ENCODE peak calls at places on chromosome 21, in ten cellular contexts. One of them, this sample, is unnamed.

GRCh38 chr21:41678944-41679343 is 87.9 kb downstream of the RIPK4 start:
- DNase-seq in pancreas: peak; percentile 99
- DNase-seq in left ventricle myocardium superior: peak; percentile 90
- DNase-seq in spleen: peak; percentile 81
- DNase-seq in H54: peak; percentile 98
- DNase-seq in prostate gland: peak; percentile 99
- DNase-seq in memory B cell: no peak
- DNase-seq in thoracic aorta: peak; percentile 74
- DNase-seq in NCI-H1092 treated with DMSO at 0.1 percent for 48 hours: peak; percentile 55
- DNase-seq in T-helper 9 cell: no peak
- DNase-seq in this sample: peak; percentile 52

GRCh38 chr21:42218836-42219605 is at the start of gene ABCG1:
- DNase-seq in pancreas: peak; percentile 53
- DNase-seq in left ventricle myocardium superior: peak; percentile 78
- DNase-seq in spleen: peak; percentile 91
- DNase-seq in H54: no peak
- DNase-seq in prostate gland: peak; percentile 67
- DNase-seq in memory B cell: peak; percentile 67
- DNase-seq in thoracic aorta: no peak
- DNase-seq in NCI-H1092 treated with DMSO at 0.1 percent for 48 hours: peak; percentile 36
- DNase-seq in T-helper 9 cell: peak; percentile 50
- DNase-seq in this sample: peak; percentile 39

GRCh38 chr21:34952701-34953100 is 96.4 kb downstream of the RUNX1 start:
- DNase-seq in pancreas: no peak
- DNase-seq in left ventricle myocardium superior: no peak
- DNase-seq in spleen: no peak
- DNase-seq in H54: no peak
- DNase-seq in prostate gland: no peak
- DNase-seq in memory B cell: no peak
- DNase-seq in thoracic aorta: no peak
- DNase-seq in NCI-H1092 treated with DMSO at 0.1 percent for 48 hours: peak; percentile 80
- DNase-seq in T-helper 9 cell: no peak
- DNase-seq in this sample: peak; percentile 89

GRCh38 chr21:16535100-16535418 is 805.3 kb downstream of the USP25 start:
- DNase-seq in pancreas: peak; percentile 62
- DNase-seq in left ventricle myocardium superior: peak; percentile 82
- DNase-seq in spleen: no peak
- DNase-seq in H54: peak; percentile 40
- DNase-seq in prostate gland: peak; percentile 54
- DNase-seq in memory B cell: no peak
- DNase-seq in thoracic aorta: no peak
- DNase-seq in NCI-H1092 treated with DMSO at 0.1 percent for 48 hours: peak; percentile 83
- DNase-seq in T-helper 9 cell: no peak
- DNase-seq in this sample: peak; percentile 77

GRCh38 chr21:42850866-42851391 is 28.4 kb downstream of the WDR4 start:
- DNase-seq in pancreas: no peak
- DNase-seq in left ventricle myocardium superior: no peak
- DNase-seq in spleen: peak; percentile 86
- DNase-seq in H54: peak; percentile 67
- DNase-seq in prostate gland: no peak
- DNase-seq in memory B cell: peak; percentile 49
- DNase-seq in thoracic aorta: no peak
- DNase-seq in NCI-H1092 treated with DMSO at 0.1 percent for 48 hours: no peak
- DNase-seq in T-helper 9 cell: no peak
- DNase-seq in this sample: no peak

GRCh38 chr21:38082936-38083335 is 166.7 kb upstream of the KCNJ6 start:
- DNase-seq in pancreas: no peak
- DNase-seq in left ventricle myocardium superior: no peak
- DNase-seq in spleen: no peak
- DNase-seq in H54: no peak
- DNase-seq in prostate gland: no peak
- DNase-seq in memory B cell: no peak
- DNase-seq in thoracic aorta: no peak
- DNase-seq in NCI-H1092 treated with DMSO at 0.1 percent for 48 hours: no peak
- DNase-seq in T-helper 9 cell: no peak
- DNase-seq in this sample: no peak

GRCh38 chr21:45727390-45727789 is 83.9 kb downstream of the PCBP3 start:
- DNase-seq in pancreas: no peak
- DNase-seq in left ventricle myocardium superior: no peak
- DNase-seq in spleen: no peak
- DNase-seq in H54: no peak
- DNase-seq in prostate gland: no peak
- DNase-seq in memory B cell: no peak
- DNase-seq in thoracic aorta: no peak
- DNase-seq in NCI-H1092 treated with DMSO at 0.1 percent for 48 hours: no peak
- DNase-seq in T-helper 9 cell: no peak
- DNase-seq in this sample: no peak

GRCh38 chr21:45532826-45533730 is 9.2 kb downstream of the SLC19A1 start:
- DNase-seq in pancreas: peak; percentile 18
- DNase-seq in left ventricle myocardium superior: peak; percentile 32
- DNase-seq in spleen: peak; percentile 80
- DNase-seq in H54: no peak
- DNase-seq in prostate gland: no peak
- DNase-seq in memory B cell: no peak
- DNase-seq in thoracic aorta: no peak
- DNase-seq in NCI-H1092 treated with DMSO at 0.1 percent for 48 hours: no peak
- DNase-seq in T-helper 9 cell: no peak
- DNase-seq in this sample: no peak

GRCh38 chr21:44713130-44713529 is 1.8 kb upstream of the TSPEAR start:
- DNase-seq in pancreas: no peak
- DNase-seq in left ventricle myocardium superior: no peak
- DNase-seq in spleen: no peak
- DNase-seq in H54: no peak
- DNase-seq in prostate gland: no peak
- DNase-seq in memory B cell: no peak
- DNase-seq in thoracic aorta: no peak
- DNase-seq in NCI-H1092 treated with DMSO at 0.1 percent for 48 hours: no peak
- DNase-seq in T-helper 9 cell: no peak
- DNase-seq in this sample: no peak

GRCh38 chr21:23890652-23891051 is 1716.6 kb downstream of the MRPL39 start:
- DNase-seq in pancreas: no peak
- DNase-seq in left ventricle myocardium superior: no peak
- DNase-seq in spleen: no peak
- DNase-seq in H54: no peak
- DNase-seq in prostate gland: no peak
- DNase-seq in memory B cell: no peak
- DNase-seq in thoracic aorta: no peak
- DNase-seq in NCI-H1092 treated with DMSO at 0.1 percent for 48 hours: no peak
- DNase-seq in T-helper 9 cell: no peak
- DNase-seq in this sample: no peak

GRCh38 chr21:21007606-21008005 is 9.4 kb downstream of the NCAM2 start:
- DNase-seq in pancreas: no peak
- DNase-seq in left ventricle myocardium superior: no peak
- DNase-seq in spleen: no peak
- DNase-seq in H54: no peak
- DNase-seq in prostate gland: no peak
- DNase-seq in memory B cell: no peak
- DNase-seq in thoracic aorta: no peak
- DNase-seq in NCI-H1092 treated with DMSO at 0.1 percent for 48 hours: no peak
- DNase-seq in T-helper 9 cell: no peak
- DNase-seq in this sample: no peak

GRCh38 chr21:35017256-35017655 is 31.8 kb downstream of the RUNX1 start:
- DNase-seq in pancreas: no peak
- DNase-seq in left ventricle myocardium superior: no peak
- DNase-seq in spleen: no peak
- DNase-seq in H54: no peak
- DNase-seq in prostate gland: no peak
- DNase-seq in memory B cell: no peak
- DNase-seq in thoracic aorta: no peak
- DNase-seq in NCI-H1092 treated with DMSO at 0.1 percent for 48 hours: no peak
- DNase-seq in T-helper 9 cell: no peak
- DNase-seq in this sample: no peak

GRCh38 chr21:27513825-27514224 is 546.9 kb upstream of the ADAMTS5 start:
- DNase-seq in pancreas: no peak
- DNase-seq in left ventricle myocardium superior: no peak
- DNase-seq in spleen: no peak
- DNase-seq in H54: no peak
- DNase-seq in prostate gland: no peak
- DNase-seq in memory B cell: no peak
- DNase-seq in thoracic aorta: no peak
- DNase-seq in NCI-H1092 treated with DMSO at 0.1 percent for 48 hours: no peak
- DNase-seq in T-helper 9 cell: no peak
- DNase-seq in this sample: no peak

This sample was measured in COR-L47.